ENCODE peak calls at places on chromosome 12, in four cellular contexts. O is GM04503; T is effector memory CD8-positive, alpha-beta T cell; P is stimulated activated CD4-positive, alpha-beta T cell treated with anti-CD3 and anti-CD28 coated beads, Interleukin-1b, Interleukin-23, amount 100 ng/mL, for 1 hour. F is an unnamed sample.

GRCh38 chr12:109460538-109460937 is 16.6 kb downstream of the KCTD10 start:
- DNase-seq in O (no peak), T (no peak), P (no peak), F (no peak)

GRCh38 chr12:54033980-54034783 is 1.3 kb downstream of the HOXC5 start:
- DNase-seq in O (no peak), T (no peak), P (no peak), F (peak; percentile 15)

GRCh38 chr12:57579011-57579410 is 12.0 kb upstream of the PIP4K2C start:
- DNase-seq in O (no peak), T (no peak), P (no peak), F (no peak)

GRCh38 chr12:111435661-111436201 is 30.0 kb downstream of the SH2B3 start:
- DNase-seq in O (no peak), T (peak; percentile 49), P (no peak), F (no peak)

GRCh38 chr12:630656-631632 is 32.3 kb downstream of the NINJ2 start:
- DNase-seq in O (no peak), T (peak; percentile 51), P (peak; percentile 37), F (no peak)

GRCh38 chr12:13101854-13102375 is 1.6 kb downstream of the GSG1 start:
- DNase-seq in O (no peak), T (peak; percentile 5), P (no peak), F (no peak)

GRCh38 chr12:49933793-49934192 is 16.7 kb upstream of the AQP2 start:
- DNase-seq in O (no peak), T (no peak), P (no peak), F (no peak)

GRCh38 chr12:117192057-117192456 is 1.8 kb upstream of the FBXO21 start:
- DNase-seq in O (no peak), T (no peak), P (no peak), F (no peak)

GRCh38 chr12:15428632-15429031 is 106.3 kb downstream of the PTPRO start:
- DNase-seq in O (no peak), T (no peak), P (no peak), F (no peak)

GRCh38 chr12:81520064-81520945 is 238.8 kb downstream of the PPFIA2 start:
- DNase-seq in O (no peak), T (no peak), P (no peak), F (no peak)

GRCh38 chr12:1776139-1776975 is 44.0 kb upstream of the LRTM2 start:
- DNase-seq in O (peak; percentile 58), T (no peak), P (no peak), F (peak; percentile 87)

GRCh38 chr12:77299910-77300772 is 234.8 kb upstream of the E2F7 start:
- DNase-seq in O (peak; percentile 20), T (no peak), P (no peak), F (peak; percentile 78)

GRCh38 chr12:103626498-103626897 is 39.4 kb downstream of the STAB2 start:
- DNase-seq in O (peak; percentile 30), T (no peak), P (no peak), F (peak; percentile 6)

GRCh38 chr12:53325539-53326061 is 4.2 kb upstream of the AAAS start:
- DNase-seq in O (no peak), T (no peak), P (no peak), F (no peak)

GRCh38 chr12:11684811-11685210 is 35.3 kb downstream of the ETV6 start:
- DNase-seq in O (no peak), T (no peak), P (no peak), F (no peak)

GRCh38 chr12:130849561-130850417 is 10.7 kb upstream of the STX2 start:
- DNase-seq in O (no peak), T (no peak), P (no peak), F (no peak)

GRCh38 chr12:18145924-18146323 is 55.9 kb upstream of the RERGL start:
- DNase-seq in O (no peak), T (no peak), P (no peak), F (no peak)

GRCh38 chr12:112096667-112097066 is 11.9 kb downstream of the NAA25 start:
- DNase-seq in O (no peak), T (no peak), P (no peak), F (peak; percentile 72)

GRCh38 chr12:2680676-2681039 is 114.1 kb upstream of the FKBP4 start:
- DNase-seq in O (no peak), T (no peak), P (no peak), F (no peak)

GRCh38 chr12:106601548-106601947 is 18.7 kb downstream of the RFX4 start:
- DNase-seq in O (no peak), T (no peak), P (no peak), F (no peak)

GRCh38 chr12:109704371-109705098 is 9.1 kb upstream of the FAM222A start:
- DNase-seq in O (no peak), T (no peak), P (no peak), F (no peak)

GRCh38 chr12:54412348-54412747 is 6.7 kb downstream of the ITGA5 start:
- DNase-seq in O (no peak), T (no peak), P (no peak), F (no peak)

GRCh38 chr12:124583854-124584253 is 16.4 kb upstream of the NCOR2 start:
- DNase-seq in O (no peak), T (no peak), P (no peak), F (no peak)

GRCh38 chr12:6824962-6825381 is 3.2 kb upstream of the P3H3 start:
- DNase-seq in O (no peak), T (no peak), P (no peak), F (no peak)

GRCh38 chr12:111767362-111768158 is 827 bp downstream of the ALDH2 start:
- DNase-seq in O (no peak), T (no peak), P (no peak), F (no peak)

GRCh38 chr12:48687595-48687994 is 5.6 kb upstream of the KANSL2 start:
- DNase-seq in O (no peak), T (no peak), P (no peak), F (peak; percentile 19)

GRCh38 chr12:108097160-108097911 is 31.8 kb upstream of the WSCD2 start:
- DNase-seq in O (no peak), T (no peak), P (no peak), F (no peak)

GRCh38 chr12:109771746-109772621 is 58.4 kb downstream of the FAM222A start:
- DNase-seq in O (no peak), T (no peak), P (no peak), F (no peak)

GRCh38 chr12:85424581-85425348 is 144.7 kb downstream of the ALX1 start:
- DNase-seq in O (no peak), T (no peak), P (no peak), F (peak; percentile 9)

GRCh38 chr12:109996483-109996853 is 300 bp upstream of the GIT2 start:
- DNase-seq in O (no peak), T (no peak), P (no peak), F (no peak)

GRCh38 chr12:67760586-67761275 is 112.2 kb downstream of the DYRK2 start:
- DNase-seq in O (no peak), T (no peak), P (no peak), F (no peak)

GRCh38 chr12:93571360-93571853 is 1.1 kb upstream of the SOCS2 start:
- DNase-seq in O (no peak), T (peak; percentile 48), P (peak; percentile 38), F (peak; percentile 80)